ENCODE peak calls at places on chromosomes 3 and 15, in five cellular contexts. J, Y, B, O and E are unnamed samples.

GRCh38 chr3:167732313-167733065 is 2.2 kb downstream of the PDCD10 start:
- DNase-seq in O (no peak), B (no peak), J (no peak), Y (no peak), E (peak)

GRCh38 chr3:65963787-65964707 is 74.7 kb downstream of the MAGI1 start:
- DNase-seq in O (no peak), Y (peak), J (no peak), B (no peak), E (peak)

GRCh38 chr15:73697033-73697467 is 12.9 kb downstream of the CD276 start:
- DNase-seq in B (no peak), Y (peak), O (peak), J (peak), E (peak)

GRCh38 chr3:179015551-179016020 is 56.0 kb downstream of the ZMAT3 start:
- DNase-seq in Y (peak), J (no peak), B (no peak), O (peak), E (peak)

GRCh38 chr15:69573815-69574472 is 121.3 kb downstream of the RPLP1 start:
- DNase-seq in Y (peak), J (no peak), O (no peak), B (no peak), E (peak)

GRCh38 chr15:99019558-99020540 is 12.3 kb upstream of the PGPEP1L start:
- DNase-seq in Y (no peak), J (no peak), O (no peak), B (no peak), E (peak)

GRCh38 chr3:61702453-61702852 is 141.1 kb downstream of the PTPRG start:
- DNase-seq in Y (no peak), J (no peak), B (no peak), O (no peak), E (peak)

GRCh38 chr3:139292192-139292591 is 51.6 kb upstream of the MRPS22 start:
- DNase-seq in J (no peak), O (no peak), Y (no peak), B (no peak), E (no peak)

GRCh38 chr3:73623996-73624362 is 762 bp downstream of the PDZRN3 start:
- DNase-seq in Y (no peak), J (peak), O (peak), B (no peak), E (no peak)

GRCh38 chr15:82129769-82130168 is 84.0 kb upstream of the MEX3B start:
- DNase-seq in B (no peak), Y (no peak), J (no peak), O (no peak), E (peak)

GRCh38 chr15:70508561-70509281 is 254.6 kb downstream of the UACA start:
- DNase-seq in B (no peak), Y (no peak), O (no peak), J (no peak), E (peak)

GRCh38 chr15:100241572-100242479 is 99.9 kb downstream of the ADAMTS17 start:
- DNase-seq in O (peak), B (peak), J (no peak), Y (no peak), E (peak)

GRCh38 chr3:179898024-179898423 is 138.7 kb downstream of the PEX5L start:
- DNase-seq in J (no peak), B (no peak), O (no peak), Y (no peak), E (peak)

GRCh38 chr3:106963446-106963845 is 413.8 kb upstream of the CCDC54 start:
- DNase-seq in B (no peak), O (peak), Y (no peak), J (no peak), E (no peak)

GRCh38 chr3:29324180-29324651 is 43.3 kb downstream of the RBMS3 start:
- DNase-seq in J (no peak), Y (peak), B (peak), O (peak), E (peak)

GRCh38 chr3:12815078-12815477 is 18.6 kb downstream of the CAND2 start:
- DNase-seq in J (no peak), B (no peak), O (no peak), Y (no peak), E (no peak)

GRCh38 chr3:139430467-139430866 is 41.0 kb upstream of the COPB2 start:
- DNase-seq in B (no peak), J (no peak), Y (no peak), O (no peak), E (no peak)

GRCh38 chr15:62306851-62307504 is 141.9 kb upstream of the C2CD4B start:
- DNase-seq in B (no peak), O (peak), J (no peak), Y (no peak), E (peak)

GRCh38 chr3:186418601-186419238 is 56.7 kb upstream of the DGKG start:
- DNase-seq in B (no peak), J (no peak), Y (no peak), O (no peak), E (no peak)

GRCh38 chr15:88104357-88104756 is 152.2 kb downstream of the NTRK3 start:
- DNase-seq in J (no peak), O (no peak), Y (no peak), B (no peak), E (no peak)

GRCh38 chr3:9503283-9503682 is 50.3 kb downstream of the LHFPL4 start:
- DNase-seq in Y (peak), B (no peak), O (peak), J (peak), E (peak)

GRCh38 chr3:132343018-132343612 is 25.9 kb downstream of the ACP3 start:
- DNase-seq in O (peak), B (no peak), J (no peak), Y (no peak), E (peak)

DNA sequence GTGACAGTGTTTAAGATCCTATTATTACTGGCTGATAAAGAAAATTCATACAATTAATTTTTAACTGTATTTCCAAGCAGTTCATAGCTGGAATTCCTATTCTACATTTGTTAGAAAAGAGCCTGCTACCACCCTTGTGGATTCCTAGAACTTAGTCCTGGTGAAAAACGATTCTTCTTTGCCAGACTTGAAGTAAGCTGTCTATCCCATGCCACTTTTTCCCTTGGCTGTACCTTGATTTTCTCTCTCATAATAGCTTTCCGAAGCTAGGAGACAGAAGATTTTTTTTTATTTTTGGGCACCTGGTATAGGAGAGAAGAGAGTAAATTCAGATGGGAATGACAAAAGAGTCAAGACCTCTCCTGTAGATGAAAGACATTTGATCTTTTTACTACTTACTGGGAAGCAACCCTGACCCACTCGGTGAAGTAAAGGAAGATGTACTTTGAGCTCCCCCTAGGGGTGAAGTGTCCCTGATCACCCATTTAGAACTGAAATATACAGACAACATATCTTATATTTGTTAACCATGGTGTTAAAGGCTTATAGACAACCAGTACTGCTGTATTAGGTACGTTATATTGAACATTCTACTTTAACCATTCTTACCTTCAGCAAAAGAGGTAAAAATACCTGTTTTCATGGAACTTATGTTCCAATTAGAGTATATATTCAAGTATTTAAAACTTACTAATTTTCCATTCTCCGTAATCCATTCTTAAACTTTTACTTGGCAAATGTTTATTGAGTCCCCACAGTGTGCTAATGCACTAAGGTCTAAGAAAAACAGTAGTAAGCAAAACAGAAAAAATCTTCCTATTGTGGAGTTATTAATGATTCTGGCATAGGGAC is 36.2 kb upstream of the C3orf38 start:
- DNase-seq in Y (no peak), J (no peak), O (peak), B (no peak), E (peak)
- TF ChIP-seq CTCF in Y (peak), J (peak), O (peak), B (peak), E (peak)

GRCh38 chr15:33608714-33609113 is 297.9 kb downstream of the RYR3 start:
- DNase-seq in J (no peak), O (no peak), Y (no peak), B (no peak), E (no peak)
- TF ChIP-seq CTCF in J (no peak), O (no peak), Y (no peak), B (no peak), E (peak)

GRCh38 chr3:123457841-123458240 is 9.0 kb upstream of the ADCY5 start:
- DNase-seq in Y (no peak), J (no peak), B (no peak), O (no peak), E (no peak)
- TF ChIP-seq CTCF in Y (no peak), J (no peak), B (no peak), O (no peak), E (no peak)

DNA sequence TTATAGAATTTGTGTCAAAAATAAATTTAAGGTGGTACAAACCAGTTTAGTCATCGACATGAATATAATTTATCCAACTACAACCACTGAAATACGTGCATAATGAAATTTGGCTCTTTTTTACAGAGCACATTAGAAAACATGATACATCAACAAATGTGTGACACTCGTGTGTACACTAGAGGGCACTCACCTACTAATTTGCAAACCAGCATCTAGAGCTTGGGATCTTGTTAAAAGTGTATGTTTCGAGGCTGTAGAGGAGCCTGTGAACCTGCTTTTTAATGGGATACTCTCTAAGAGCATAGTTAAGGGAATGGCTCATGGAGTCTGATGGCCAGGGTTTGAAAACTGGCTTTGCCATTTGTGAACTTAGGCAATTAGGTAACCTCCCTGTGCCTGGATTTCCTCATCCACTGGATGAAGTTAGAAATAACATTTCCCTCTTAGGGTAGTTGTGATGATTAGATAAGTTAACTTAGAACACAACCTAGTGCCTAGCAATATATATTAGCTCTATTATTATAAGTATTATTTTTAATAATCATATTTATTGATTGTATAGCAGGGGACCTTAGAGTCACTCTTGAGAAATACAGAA is 8.8 kb upstream of the CPOX start:
- DNase-seq in B (no peak), J (no peak), Y (no peak), O (peak), E (peak)
- TF ChIP-seq CTCF in B (no peak), J (peak), Y (peak), O (peak), E (peak)

GRCh38 chr3:157078131-157078835 is 81.7 kb downstream of the CCNL1 start:
- DNase-seq in O (no peak), Y (no peak), J (no peak), B (no peak), E (no peak)
- TF ChIP-seq CTCF in O (no peak), Y (peak), J (no peak), B (no peak), E (no peak)

GRCh38 chr3:15795563-15796308 is 2.0 kb downstream of the ANKRD28 start:
- DNase-seq in J (no peak), B (no peak), O (no peak), Y (no peak), E (peak)

GRCh38 chr3:15796771-15797599 is 794 bp downstream of the ANKRD28 start:
- DNase-seq in O (no peak), J (no peak), Y (no peak), B (no peak), E (peak)

GRCh38 chr3:15796331-15796730 is 1.4 kb downstream of the ANKRD28 start:
- DNase-seq in B (no peak), Y (no peak), J (no peak), O (no peak), E (peak)

GRCh38 chr3:15798533-15799245 is 910 bp upstream of the ANKRD28 start:
- DNase-seq in O (no peak), J (no peak), Y (no peak), B (no peak), E (no peak)

GRCh38 chr3:15797600-15798303 is at the start of gene ANKRD28:
- DNase-seq in B (no peak), Y (no peak), O (no peak), J (no peak), E (peak)
- TF ChIP-seq CTCF in B (no peak), Y (no peak), O (peak), J (peak), E (peak)

DNA sequence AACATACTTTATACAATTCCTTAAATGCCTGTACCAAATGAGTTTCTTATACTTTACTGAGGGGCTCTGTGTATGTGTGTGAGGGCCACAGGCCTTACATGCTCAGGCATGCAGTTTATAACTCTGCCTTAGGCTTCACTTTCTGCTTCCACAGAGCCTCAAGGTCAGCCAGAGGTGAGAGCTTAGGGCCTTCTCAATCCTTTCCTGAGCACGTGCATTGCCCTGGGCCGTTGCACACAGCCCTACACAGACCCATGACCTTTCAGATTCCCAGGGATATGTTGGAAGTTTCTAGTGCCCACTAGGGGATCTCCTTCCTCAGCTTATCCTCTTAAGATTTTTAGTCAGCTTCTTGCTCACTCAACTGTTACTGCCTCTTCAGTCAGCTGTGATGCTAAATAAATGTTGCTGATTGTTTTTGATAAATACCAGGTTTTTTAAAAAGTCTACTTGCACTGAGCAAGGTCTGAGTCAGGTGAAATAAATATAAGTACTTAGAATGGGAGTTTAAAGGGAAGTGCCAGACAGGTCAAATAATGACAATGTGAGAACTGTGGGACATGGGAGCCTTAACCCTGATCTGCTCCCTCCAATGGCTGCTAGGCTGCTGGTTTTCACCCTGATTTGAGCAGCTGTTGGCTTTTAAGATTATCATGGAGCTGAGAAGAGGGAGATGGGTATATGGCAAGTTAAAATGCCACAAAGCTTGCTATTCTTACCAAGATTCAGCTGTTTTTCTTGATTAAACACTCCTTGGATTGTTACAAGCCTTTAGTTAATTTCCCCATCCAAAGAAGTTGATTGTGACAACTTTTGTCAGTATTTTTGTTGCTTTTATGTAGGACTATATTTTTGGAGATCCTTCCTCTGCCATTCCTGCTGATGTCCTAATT is 169.5 kb downstream of the PLD1 start:
- DNase-seq in O (no peak), Y (no peak), B (no peak), J (no peak), E (peak)
- TF ChIP-seq CTCF in O (no peak), Y (no peak), B (no peak), J (no peak), E (no peak)

DNA sequence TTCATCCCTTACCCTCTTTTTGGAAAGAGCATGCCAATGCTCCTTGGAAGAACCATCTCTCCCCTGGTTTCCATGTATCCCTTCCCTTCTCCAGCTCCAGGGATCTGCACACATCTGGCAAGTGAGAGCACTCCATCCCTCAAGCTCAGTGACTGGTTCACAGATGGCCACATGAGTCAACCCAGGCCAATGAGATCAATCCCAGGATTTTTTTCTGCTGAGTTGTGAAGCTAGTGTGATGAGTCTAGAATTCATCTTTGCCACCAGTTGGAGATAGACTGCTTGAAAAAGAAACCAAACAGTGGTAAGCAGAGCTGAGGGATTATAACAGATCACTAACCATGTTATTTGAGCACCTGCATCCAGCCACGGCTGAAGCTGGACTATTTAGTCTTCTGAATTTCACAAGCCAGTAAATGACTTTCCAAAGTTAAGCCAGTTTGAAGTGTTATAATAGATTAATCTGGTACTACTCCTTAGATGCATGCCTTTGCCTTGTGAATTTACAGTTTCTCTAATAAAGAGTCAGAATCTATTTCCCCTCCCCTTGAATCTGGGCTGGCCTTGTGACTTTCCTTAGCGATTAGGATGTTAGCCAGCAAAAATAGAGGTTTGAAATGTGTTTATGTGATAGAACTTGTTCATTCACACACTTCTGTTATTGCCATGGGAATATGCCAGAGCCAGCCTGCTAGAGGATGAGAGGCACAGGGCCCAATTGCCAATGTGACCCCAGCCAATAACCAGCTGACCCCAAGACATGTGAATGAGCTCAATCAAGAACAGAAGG is 159.8 kb downstream of the WNT5A start:
- DNase-seq in Y (no peak), O (no peak), J (no peak), B (no peak), E (no peak)
- TF ChIP-seq CTCF in Y (no peak), O (no peak), J (no peak), B (no peak), E (no peak)